ENCODE peak calls at places on chromosomes 12 and 14, in seven cellular contexts. H, T, V, A, Z, N and P are unnamed samples.

GRCh38 chr14:71183856-71184255 is 276.6 kb downstream of the PCNX1 start:
- DNase-seq in H (no peak), T (no peak), V (no peak), A (no peak), Z (no peak), N (no peak), P (no peak)

GRCh38 chr12:131094831-131095805 is 141.4 kb downstream of the ADGRD1 start:
- DNase-seq in H (no peak), T (no peak), V (no peak), A (no peak), Z (no peak), N (no peak), P (no peak)

GRCh38 chr12:102376781-102377180 is 103.6 kb downstream of the IGF1 start:
- DNase-seq in H (no peak), T (no peak), V (no peak), A (no peak), Z (no peak), N (no peak), P (no peak)

GRCh38 chr12:108112815-108113556 is 16.1 kb upstream of the WSCD2 start:
- DNase-seq in H (no peak), T (no peak), V (no peak), A (no peak), Z (no peak), N (no peak), P (no peak)

GRCh38 chr12:125533434-125534029 is 468.3 kb downstream of the AACS start:
- DNase-seq in H (no peak), T (no peak), V (no peak), A (peak), Z (no peak), N (no peak), P (no peak)

GRCh38 chr14:73240816-73241480 is 3.6 kb downstream of the PAPLN start:
- DNase-seq in H (no peak), T (no peak), V (no peak), A (no peak), Z (no peak), N (no peak), P (no peak)

GRCh38 chr12:49515266-49515665 is 23.6 kb upstream of the KCNH3 start:
- DNase-seq in H (no peak), T (no peak), V (no peak), A (peak), Z (peak), N (peak), P (no peak)

GRCh38 chr12:30000401-30000800 is 216.7 kb upstream of the TMTC1 start:
- DNase-seq in H (no peak), T (no peak), V (no peak), A (no peak), Z (no peak), N (peak), P (no peak)

GRCh38 chr12:29660847-29661246 is 122.9 kb downstream of the TMTC1 start:
- DNase-seq in H (no peak), T (peak), V (no peak), A (no peak), Z (no peak), N (no peak), P (no peak)

GRCh38 chr14:91835197-91835919 is 32.0 kb downstream of the TC2N start:
- DNase-seq in H (no peak), T (no peak), V (no peak), A (no peak), Z (no peak), N (no peak), P (no peak)

GRCh38 chr14:71686677-71687076 is 245.6 kb upstream of the RGS6 start:
- DNase-seq in H (no peak), T (no peak), V (no peak), A (peak), Z (no peak), N (peak), P (no peak)

GRCh38 chr12:95608252-95609033 is 57.2 kb upstream of the USP44 start:
- DNase-seq in H (peak), T (peak), V (peak), A (no peak), Z (no peak), N (peak), P (no peak)

GRCh38 chr12:92987362-92987761 is 58.3 kb upstream of the EEA1 start:
- DNase-seq in H (no peak), T (no peak), V (peak), A (peak), Z (no peak), N (peak), P (no peak)

GRCh38 chr14:54856152-54856551 is 46.5 kb downstream of the GCH1 start:
- DNase-seq in H (no peak), T (no peak), V (no peak), A (no peak), Z (no peak), N (no peak), P (no peak)

GRCh38 chr12:54306925-54307731 is 6.3 kb upstream of the NFE2 start:
- DNase-seq in H (peak), T (peak), V (no peak), A (no peak), Z (no peak), N (peak), P (peak)

GRCh38 chr12:56520025-56520810 is 1.4 kb upstream of the RBMS2 start:
- DNase-seq in H (no peak), T (peak), V (no peak), A (peak), Z (no peak), N (peak), P (no peak)

GRCh38 chr12:124646385-124647230 is 79.2 kb upstream of the NCOR2 start:
- DNase-seq in H (no peak), T (no peak), V (no peak), A (no peak), Z (no peak), N (no peak), P (no peak)

GRCh38 chr12:27859648-27860047 is 79.6 kb upstream of the MANSC4 start:
- DNase-seq in H (no peak), T (no peak), V (no peak), A (no peak), Z (no peak), N (no peak), P (no peak)

GRCh38 chr14:102319351-102320032 is at the start of gene ZNF839:
- DNase-seq in H (peak), T (peak), V (peak), A (peak), Z (no peak), N (peak), P (peak)

GRCh38 chr14:77126074-77126325 is 15.6 kb downstream of the ZDHHC22 start:
- DNase-seq in H (no peak), T (no peak), V (no peak), A (no peak), Z (no peak), N (no peak), P (no peak)